ENCODE peak calls at places on chromosomes 7 and 10, in four cellular contexts. K, I, A and N are unnamed samples.
A peak's percentile ranks its signal among the peaks of the same experiment; 100 is the strongest.

GRCh38 chr10:5958077-5958476 is 19.3 kb downstream of the IL15RA start:
- DNase-seq in K (no peak), I (no peak), A (no peak), N (no peak)

GRCh38 chr10:34764347-34764991 is 50.6 kb downstream of the PARD3 start:
- DNase-seq in K (no peak), A (no peak), I (no peak), N (no peak)

GRCh38 chr10:95290801-95291633 is at the start of gene PDLIM1:
- DNase-seq in K (peak; percentile 86), I (no peak), A (peak; percentile 93), N (peak; percentile 93)

GRCh38 chr7:71633571-71634008 is 501.6 kb downstream of the GALNT17 start:
- DNase-seq in A (peak; percentile 66), K (no peak), I (no peak), N (peak; percentile 86)

GRCh38 chr10:91610444-91610843 is 22.4 kb downstream of the PPP1R3C start:
- DNase-seq in K (no peak), A (no peak), I (no peak), N (no peak)

GRCh38 chr10:102665904-102666509 is 21.7 kb downstream of the TRIM8 start:
- DNase-seq in K (no peak), A (no peak), I (no peak), N (no peak)

GRCh38 chr7:44043902-44044301 is 600 bp upstream of the DBNL start:
- DNase-seq in A (no peak), K (no peak), I (no peak), N (no peak)

GRCh38 chr7:97024209-97025129 is at the start of gene DLX5:
- DNase-seq in K (no peak), I (no peak), A (no peak), N (peak; percentile 73)

GRCh38 chr10:228366-228765 is 93.1 kb downstream of the ZMYND11 start:
- DNase-seq in A (no peak), K (no peak), I (no peak), N (no peak)

GRCh38 chr10:28719789-28720436 is 42.6 kb downstream of the BAMBI start:
- DNase-seq in A (no peak), I (no peak), K (no peak), N (no peak)

GRCh38 chr10:5758927-5759326 is 54.3 kb downstream of the GDI2 start:
- DNase-seq in A (no peak), K (no peak), I (no peak), N (no peak)

GRCh38 chr10:35925511-35925910 is 283.4 kb upstream of the FZD8 start:
- DNase-seq in K (no peak), A (no peak), I (no peak), N (no peak)

GRCh38 chr10:4658777-4659176 is 167.2 kb upstream of the AKR1E2 start:
- DNase-seq in A (no peak), I (no peak), K (no peak), N (no peak)

GRCh38 chr10:4656576-4657194 is 169.3 kb upstream of the AKR1E2 start:
- DNase-seq in K (peak; percentile 68), I (peak; percentile 57), A (peak; percentile 36), N (peak; percentile 83)

GRCh38 chr10:4662576-4663161 is 163.3 kb upstream of the AKR1E2 start:
- DNase-seq in K (no peak), I (no peak), A (no peak), N (no peak)

GRCh38 chr10:4663162-4663992 is 162.6 kb upstream of the AKR1E2 start:
- DNase-seq in A (peak; percentile 91), I (no peak), K (peak; percentile 84), N (peak; percentile 92)

GRCh38 chr10:4661572-4662255 is 164.3 kb upstream of the AKR1E2 start:
- DNase-seq in K (peak; percentile 40), I (no peak), A (no peak), N (peak; percentile 49)
- H3K27ac ChIP-seq in K (no peak overlapping the region), I (no peak overlapping the region), A (peak overlapping the region; percentile 98), N (peak overlapping the region; percentile 97)

GRCh38 chr10:32411797-32412498 is 34.0 kb upstream of the CCDC7 start:
- DNase-seq in K (no peak), I (no peak), A (no peak), N (no peak)

GRCh38 chr10:32413513-32413912 is 32.4 kb upstream of the CCDC7 start:
- DNase-seq in K (no peak), A (peak; percentile 46), I (no peak), N (peak; percentile 39)

GRCh38 chr10:32410569-32410968 is 35.4 kb upstream of the CCDC7 start:
- DNase-seq in K (no peak), I (no peak), A (no peak), N (no peak)

GRCh38 chr10:32409741-32410140 is 36.2 kb upstream of the CCDC7 start:
- DNase-seq in K (no peak), I (no peak), A (no peak), N (no peak)

DNA sequence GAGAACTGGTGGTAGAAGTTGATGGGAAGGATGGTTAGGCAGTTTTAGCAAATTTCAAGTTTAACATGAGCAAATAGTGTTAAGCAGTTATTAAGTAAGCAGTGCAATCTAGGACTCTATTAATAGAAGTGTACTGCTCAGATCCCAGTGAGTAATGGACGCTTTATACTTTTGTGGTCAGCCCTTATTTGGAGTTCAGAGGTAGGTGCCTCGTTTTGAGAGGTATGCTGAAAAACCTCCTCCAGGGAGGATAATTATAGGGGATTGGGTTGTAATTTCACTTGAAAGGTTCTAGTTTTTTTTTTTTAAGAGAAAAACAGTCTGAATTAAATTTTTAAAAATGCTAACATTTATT is 33.5 kb upstream of the CCDC7 start:
- DNase-seq in A (peak; percentile 14), I (no peak), K (no peak), N (no peak)
- H3K27ac ChIP-seq in A (no peak overlapping the region), I (no peak overlapping the region), K (no peak overlapping the region), N (no peak overlapping the region)

DNA sequence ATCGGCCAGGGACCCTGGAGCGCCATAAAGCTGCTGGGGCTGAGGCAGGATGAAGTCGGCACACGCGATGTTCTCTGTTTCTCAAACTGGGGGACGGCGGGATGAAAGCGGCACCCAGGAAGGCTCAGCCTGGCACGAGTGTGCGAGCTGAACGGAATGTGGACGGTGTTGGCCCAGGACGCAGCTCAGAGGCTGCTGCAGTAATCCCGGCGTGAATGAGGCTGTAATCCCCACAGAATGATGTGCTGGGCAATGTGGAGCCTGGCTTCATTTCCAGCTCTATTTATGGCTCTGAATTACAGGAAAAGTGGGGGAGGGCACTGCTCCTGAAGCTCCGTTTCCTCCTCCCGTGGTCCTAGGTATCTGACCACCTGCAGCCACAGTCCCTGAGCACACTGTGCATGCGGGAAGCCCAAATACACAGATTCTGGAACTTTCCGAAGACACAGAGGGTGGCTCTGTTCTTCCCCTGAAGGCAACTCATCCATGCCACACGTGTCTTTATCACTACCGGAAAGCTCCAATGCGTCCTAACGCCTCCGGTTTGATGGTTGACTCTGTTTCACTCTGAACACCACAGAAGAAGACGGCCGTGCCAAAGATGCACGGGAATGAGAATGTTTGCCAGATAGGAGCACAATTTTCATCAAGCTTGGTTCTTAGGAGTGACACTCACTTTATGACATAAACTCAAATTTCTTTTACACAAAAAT is 37.6 kb downstream of the KLF6 start:
- DNase-seq in K (no peak), A (no peak), I (no peak), N (no peak)
- H3K27ac ChIP-seq in K (no peak overlapping the region), A (no peak overlapping the region), I (no peak overlapping the region), N (peak overlapping the region; percentile 24)

DNA sequence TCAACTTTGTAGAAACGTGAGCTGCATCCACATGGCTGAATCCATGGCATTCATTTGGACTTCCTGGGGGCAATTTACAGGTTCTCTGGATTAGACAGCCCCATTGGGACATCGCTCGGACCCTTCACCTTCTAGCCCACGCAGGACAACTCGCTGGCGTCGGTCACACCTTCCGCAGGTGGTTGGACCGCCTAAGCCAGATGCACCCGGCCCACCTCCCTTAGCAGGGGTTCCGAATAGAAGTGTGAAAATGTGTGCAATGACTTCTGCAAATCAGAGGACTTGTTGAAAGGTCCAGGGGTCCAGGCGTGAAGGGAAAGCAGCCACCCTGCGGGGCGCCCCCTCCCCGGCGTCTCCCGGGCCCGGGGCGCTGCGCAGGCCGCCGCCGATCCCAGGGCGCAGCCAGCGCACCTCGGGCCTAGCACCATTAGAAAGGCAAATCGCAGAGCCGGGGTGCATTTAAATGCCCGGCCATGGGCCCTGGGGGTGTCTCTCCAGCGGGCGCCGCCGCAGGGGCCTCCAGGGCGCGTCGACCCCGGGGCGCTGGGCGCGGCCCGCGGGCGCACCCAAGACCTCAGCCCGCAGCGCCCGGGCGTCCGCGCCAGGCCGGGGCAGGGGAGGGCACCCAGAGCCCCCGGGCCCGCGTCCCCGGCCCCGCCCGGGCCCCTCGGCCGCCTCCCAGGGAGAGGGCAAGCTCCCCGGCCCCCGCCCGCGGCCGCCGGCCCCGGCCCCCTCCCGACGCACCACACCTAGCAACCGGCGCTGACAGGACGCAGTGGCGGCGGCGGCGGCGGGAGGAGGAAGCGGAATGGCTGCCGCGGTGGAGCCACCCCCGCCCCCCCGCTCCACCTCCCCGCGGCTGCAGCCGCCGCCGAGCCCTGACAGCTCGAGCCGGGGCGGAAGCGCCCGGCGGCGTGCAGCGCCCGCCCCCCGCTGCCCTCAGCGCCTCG is 1.2 kb downstream of the JAZF1 start:
- DNase-seq in I (peak; percentile 75), K (peak; percentile 80), A (peak; percentile 76), N (peak; percentile 85)
- H3K27ac ChIP-seq in I (peak overlapping the region; percentile 59), K (peak overlapping the region; percentile 8), A (peak overlapping the region; percentile 65), N (no peak overlapping the region)